ENCODE peak calls at places on chromosomes 12 and 14, in nine cellular contexts. One of them, this sample, is unnamed.

GRCh38 chr14:106850913-106851825 is 1324.8 kb downstream of the TMEM121 start:
- DNase-seq in CD8-positive, alpha-beta T cell: no peak
- DNase-seq in HS-5: no peak
- DNase-seq in aorta: no peak
- DNase-seq in activated CD8-positive, alpha-beta memory T cell treated with anti-CD3 and anti-CD28 coated beads, Interleukin-2, amount 50 U/mL, for 4 hours: no peak
- DNase-seq in stimulated activated CD4-positive, alpha-beta T cell treated with anti-CD3 and anti-CD28 coated beads, Interleukin-15, amount 100 ng/mL, for 1 hour: no peak
- DNase-seq in NCI-H345: peak
- DNase-seq in T47D: no peak
- DNase-seq in AG08396: no peak
- DNase-seq in this sample: no peak

GRCh38 chr14:72457641-72458040 is 436.3 kb downstream of the DPF3 start:
- DNase-seq in CD8-positive, alpha-beta T cell: no peak
- DNase-seq in HS-5: peak
- DNase-seq in aorta: no peak
- DNase-seq in activated CD8-positive, alpha-beta memory T cell treated with anti-CD3 and anti-CD28 coated beads, Interleukin-2, amount 50 U/mL, for 4 hours: no peak
- DNase-seq in stimulated activated CD4-positive, alpha-beta T cell treated with anti-CD3 and anti-CD28 coated beads, Interleukin-15, amount 100 ng/mL, for 1 hour: no peak
- DNase-seq in NCI-H345: no peak
- DNase-seq in T47D: no peak
- DNase-seq in AG08396: peak
- DNase-seq in this sample: no peak

GRCh38 chr14:87409401-87409800 is 583.6 kb downstream of the GALC start:
- DNase-seq in CD8-positive, alpha-beta T cell: no peak
- DNase-seq in HS-5: no peak
- DNase-seq in aorta: no peak
- DNase-seq in activated CD8-positive, alpha-beta memory T cell treated with anti-CD3 and anti-CD28 coated beads, Interleukin-2, amount 50 U/mL, for 4 hours: no peak
- DNase-seq in stimulated activated CD4-positive, alpha-beta T cell treated with anti-CD3 and anti-CD28 coated beads, Interleukin-15, amount 100 ng/mL, for 1 hour: no peak
- DNase-seq in NCI-H345: no peak
- DNase-seq in T47D: no peak
- DNase-seq in AG08396: peak
- DNase-seq in this sample: no peak

GRCh38 chr12:16282978-16283377 is 5.5 kb upstream of the SLC15A5 start:
- DNase-seq in CD8-positive, alpha-beta T cell: no peak
- DNase-seq in HS-5: no peak
- DNase-seq in aorta: no peak
- DNase-seq in activated CD8-positive, alpha-beta memory T cell treated with anti-CD3 and anti-CD28 coated beads, Interleukin-2, amount 50 U/mL, for 4 hours: no peak
- DNase-seq in stimulated activated CD4-positive, alpha-beta T cell treated with anti-CD3 and anti-CD28 coated beads, Interleukin-15, amount 100 ng/mL, for 1 hour: no peak
- DNase-seq in NCI-H345: no peak
- DNase-seq in T47D: no peak
- DNase-seq in AG08396: no peak
- DNase-seq in this sample: no peak

GRCh38 chr12:4421590-4422031 is 24.0 kb downstream of the FGF6 start:
- DNase-seq in CD8-positive, alpha-beta T cell: no peak
- DNase-seq in HS-5: no peak
- DNase-seq in aorta: no peak
- DNase-seq in activated CD8-positive, alpha-beta memory T cell treated with anti-CD3 and anti-CD28 coated beads, Interleukin-2, amount 50 U/mL, for 4 hours: no peak
- DNase-seq in stimulated activated CD4-positive, alpha-beta T cell treated with anti-CD3 and anti-CD28 coated beads, Interleukin-15, amount 100 ng/mL, for 1 hour: no peak
- DNase-seq in NCI-H345: peak
- DNase-seq in T47D: no peak
- DNase-seq in AG08396: peak
- DNase-seq in this sample: peak

GRCh38 chr14:91246051-91246852 is 1.7 kb upstream of the GPR68 start:
- DNase-seq in CD8-positive, alpha-beta T cell: peak
- DNase-seq in HS-5: no peak
- DNase-seq in aorta: no peak
- DNase-seq in activated CD8-positive, alpha-beta memory T cell treated with anti-CD3 and anti-CD28 coated beads, Interleukin-2, amount 50 U/mL, for 4 hours: peak
- DNase-seq in stimulated activated CD4-positive, alpha-beta T cell treated with anti-CD3 and anti-CD28 coated beads, Interleukin-15, amount 100 ng/mL, for 1 hour: no peak
- DNase-seq in NCI-H345: peak
- DNase-seq in T47D: no peak
- DNase-seq in AG08396: no peak
- DNase-seq in this sample: no peak

GRCh38 chr12:111523587-111523986 is 75.5 kb downstream of the ATXN2 start:
- DNase-seq in CD8-positive, alpha-beta T cell: no peak
- DNase-seq in HS-5: no peak
- DNase-seq in aorta: no peak
- DNase-seq in activated CD8-positive, alpha-beta memory T cell treated with anti-CD3 and anti-CD28 coated beads, Interleukin-2, amount 50 U/mL, for 4 hours: no peak
- DNase-seq in stimulated activated CD4-positive, alpha-beta T cell treated with anti-CD3 and anti-CD28 coated beads, Interleukin-15, amount 100 ng/mL, for 1 hour: no peak
- DNase-seq in NCI-H345: no peak
- DNase-seq in T47D: no peak
- DNase-seq in AG08396: no peak
- DNase-seq in this sample: no peak

GRCh38 chr14:56153271-56153670 is 35.1 kb downstream of the PELI2 start:
- DNase-seq in CD8-positive, alpha-beta T cell: no peak
- DNase-seq in HS-5: no peak
- DNase-seq in aorta: no peak
- DNase-seq in activated CD8-positive, alpha-beta memory T cell treated with anti-CD3 and anti-CD28 coated beads, Interleukin-2, amount 50 U/mL, for 4 hours: no peak
- DNase-seq in stimulated activated CD4-positive, alpha-beta T cell treated with anti-CD3 and anti-CD28 coated beads, Interleukin-15, amount 100 ng/mL, for 1 hour: no peak
- DNase-seq in NCI-H345: no peak
- DNase-seq in T47D: no peak
- DNase-seq in AG08396: no peak
- DNase-seq in this sample: no peak

GRCh38 chr14:65336191-65336591 is 76.3 kb upstream of the FUT8 start:
- DNase-seq in CD8-positive, alpha-beta T cell: peak
- DNase-seq in HS-5: no peak
- DNase-seq in aorta: no peak
- DNase-seq in activated CD8-positive, alpha-beta memory T cell treated with anti-CD3 and anti-CD28 coated beads, Interleukin-2, amount 50 U/mL, for 4 hours: peak
- DNase-seq in stimulated activated CD4-positive, alpha-beta T cell treated with anti-CD3 and anti-CD28 coated beads, Interleukin-15, amount 100 ng/mL, for 1 hour: peak
- DNase-seq in NCI-H345: no peak
- DNase-seq in T47D: no peak
- DNase-seq in AG08396: peak
- DNase-seq in this sample: no peak

GRCh38 chr12:105113094-105113493 is 5.6 kb downstream of the WASHC4 start:
- DNase-seq in CD8-positive, alpha-beta T cell: no peak
- DNase-seq in HS-5: no peak
- DNase-seq in aorta: no peak
- DNase-seq in activated CD8-positive, alpha-beta memory T cell treated with anti-CD3 and anti-CD28 coated beads, Interleukin-2, amount 50 U/mL, for 4 hours: no peak
- DNase-seq in stimulated activated CD4-positive, alpha-beta T cell treated with anti-CD3 and anti-CD28 coated beads, Interleukin-15, amount 100 ng/mL, for 1 hour: no peak
- DNase-seq in NCI-H345: no peak
- DNase-seq in T47D: no peak
- DNase-seq in AG08396: no peak
- DNase-seq in this sample: no peak

GRCh38 chr12:101737476-101737875 is 1.8 kb downstream of the SYCP3 start:
- DNase-seq in CD8-positive, alpha-beta T cell: no peak
- DNase-seq in HS-5: no peak
- DNase-seq in aorta: no peak
- DNase-seq in activated CD8-positive, alpha-beta memory T cell treated with anti-CD3 and anti-CD28 coated beads, Interleukin-2, amount 50 U/mL, for 4 hours: no peak
- DNase-seq in stimulated activated CD4-positive, alpha-beta T cell treated with anti-CD3 and anti-CD28 coated beads, Interleukin-15, amount 100 ng/mL, for 1 hour: no peak
- DNase-seq in NCI-H345: no peak
- DNase-seq in T47D: no peak
- DNase-seq in AG08396: no peak
- DNase-seq in this sample: no peak

GRCh38 chr12:14239350-14239934 is 126.0 kb upstream of the ATF7IP start:
- DNase-seq in CD8-positive, alpha-beta T cell: no peak
- DNase-seq in HS-5: no peak
- DNase-seq in aorta: no peak
- DNase-seq in activated CD8-positive, alpha-beta memory T cell treated with anti-CD3 and anti-CD28 coated beads, Interleukin-2, amount 50 U/mL, for 4 hours: peak
- DNase-seq in stimulated activated CD4-positive, alpha-beta T cell treated with anti-CD3 and anti-CD28 coated beads, Interleukin-15, amount 100 ng/mL, for 1 hour: no peak
- DNase-seq in NCI-H345: no peak
- DNase-seq in T47D: no peak
- DNase-seq in AG08396: no peak
- DNase-seq in this sample: peak

GRCh38 chr14:29925106-29925722 is 2.4 kb downstream of the PRKD1 start:
- DNase-seq in CD8-positive, alpha-beta T cell: no peak
- DNase-seq in HS-5: peak
- DNase-seq in aorta: no peak
- DNase-seq in activated CD8-positive, alpha-beta memory T cell treated with anti-CD3 and anti-CD28 coated beads, Interleukin-2, amount 50 U/mL, for 4 hours: no peak
- DNase-seq in stimulated activated CD4-positive, alpha-beta T cell treated with anti-CD3 and anti-CD28 coated beads, Interleukin-15, amount 100 ng/mL, for 1 hour: no peak
- DNase-seq in NCI-H345: no peak
- DNase-seq in T47D: no peak
- DNase-seq in AG08396: peak
- DNase-seq in this sample: no peak

GRCh38 chr12:52258335-52258901 is 16.0 kb upstream of the KRT86 start:
- DNase-seq in CD8-positive, alpha-beta T cell: no peak
- DNase-seq in HS-5: no peak
- DNase-seq in aorta: no peak
- DNase-seq in activated CD8-positive, alpha-beta memory T cell treated with anti-CD3 and anti-CD28 coated beads, Interleukin-2, amount 50 U/mL, for 4 hours: no peak
- DNase-seq in stimulated activated CD4-positive, alpha-beta T cell treated with anti-CD3 and anti-CD28 coated beads, Interleukin-15, amount 100 ng/mL, for 1 hour: no peak
- DNase-seq in NCI-H345: no peak
- DNase-seq in T47D: no peak
- DNase-seq in AG08396: peak
- DNase-seq in this sample: no peak

GRCh38 chr12:120262852-120263724 is 2.4 kb downstream of the PXN start:
- DNase-seq in CD8-positive, alpha-beta T cell: no peak
- DNase-seq in HS-5: no peak
- DNase-seq in aorta: peak
- DNase-seq in activated CD8-positive, alpha-beta memory T cell treated with anti-CD3 and anti-CD28 coated beads, Interleukin-2, amount 50 U/mL, for 4 hours: no peak
- DNase-seq in stimulated activated CD4-positive, alpha-beta T cell treated with anti-CD3 and anti-CD28 coated beads, Interleukin-15, amount 100 ng/mL, for 1 hour: no peak
- DNase-seq in NCI-H345: no peak
- DNase-seq in T47D: no peak
- DNase-seq in AG08396: no peak
- DNase-seq in this sample: no peak

GRCh38 chr12:86634706-86635410 is 378.7 kb upstream of the MGAT4C start:
- DNase-seq in CD8-positive, alpha-beta T cell: no peak
- DNase-seq in HS-5: no peak
- DNase-seq in aorta: no peak
- DNase-seq in activated CD8-positive, alpha-beta memory T cell treated with anti-CD3 and anti-CD28 coated beads, Interleukin-2, amount 50 U/mL, for 4 hours: no peak
- DNase-seq in stimulated activated CD4-positive, alpha-beta T cell treated with anti-CD3 and anti-CD28 coated beads, Interleukin-15, amount 100 ng/mL, for 1 hour: no peak
- DNase-seq in NCI-H345: no peak
- DNase-seq in T47D: no peak
- DNase-seq in AG08396: no peak
- DNase-seq in this sample: no peak

GRCh38 chr14:101870273-101870939 is 94.0 kb upstream of the DYNC1H1 start:
- DNase-seq in CD8-positive, alpha-beta T cell: no peak
- DNase-seq in HS-5: no peak
- DNase-seq in aorta: no peak
- DNase-seq in activated CD8-positive, alpha-beta memory T cell treated with anti-CD3 and anti-CD28 coated beads, Interleukin-2, amount 50 U/mL, for 4 hours: no peak
- DNase-seq in stimulated activated CD4-positive, alpha-beta T cell treated with anti-CD3 and anti-CD28 coated beads, Interleukin-15, amount 100 ng/mL, for 1 hour: no peak
- DNase-seq in NCI-H345: no peak
- DNase-seq in T47D: no peak
- DNase-seq in AG08396: no peak
- DNase-seq in this sample: no peak

GRCh38 chr14:61520546-61520945 is 174.8 kb upstream of the HIF1A start:
- DNase-seq in CD8-positive, alpha-beta T cell: no peak
- DNase-seq in HS-5: no peak
- DNase-seq in aorta: no peak
- DNase-seq in activated CD8-positive, alpha-beta memory T cell treated with anti-CD3 and anti-CD28 coated beads, Interleukin-2, amount 50 U/mL, for 4 hours: no peak
- DNase-seq in stimulated activated CD4-positive, alpha-beta T cell treated with anti-CD3 and anti-CD28 coated beads, Interleukin-15, amount 100 ng/mL, for 1 hour: no peak
- DNase-seq in NCI-H345: no peak
- DNase-seq in T47D: no peak
- DNase-seq in AG08396: no peak
- DNase-seq in this sample: peak

GRCh38 chr14:23562822-23563472 is 4.6 kb downstream of the AP1G2 start:
- DNase-seq in CD8-positive, alpha-beta T cell: peak
- DNase-seq in HS-5: no peak
- DNase-seq in aorta: no peak
- DNase-seq in activated CD8-positive, alpha-beta memory T cell treated with anti-CD3 and anti-CD28 coated beads, Interleukin-2, amount 50 U/mL, for 4 hours: peak
- DNase-seq in stimulated activated CD4-positive, alpha-beta T cell treated with anti-CD3 and anti-CD28 coated beads, Interleukin-15, amount 100 ng/mL, for 1 hour: peak
- DNase-seq in NCI-H345: peak
- DNase-seq in T47D: no peak
- DNase-seq in AG08396: peak
- DNase-seq in this sample: no peak

GRCh38 chr14:73743431-73743931 is 29.3 kb upstream of the PNMA1 start:
- DNase-seq in CD8-positive, alpha-beta T cell: no peak
- DNase-seq in HS-5: no peak
- DNase-seq in aorta: peak
- DNase-seq in activated CD8-positive, alpha-beta memory T cell treated with anti-CD3 and anti-CD28 coated beads, Interleukin-2, amount 50 U/mL, for 4 hours: peak
- DNase-seq in stimulated activated CD4-positive, alpha-beta T cell treated with anti-CD3 and anti-CD28 coated beads, Interleukin-15, amount 100 ng/mL, for 1 hour: peak
- DNase-seq in NCI-H345: no peak
- DNase-seq in T47D: no peak
- DNase-seq in AG08396: no peak
- DNase-seq in this sample: no peak

GRCh38 chr12:93572712-93573551 is 457 bp downstream of the SOCS2 start:
- DNase-seq in CD8-positive, alpha-beta T cell: peak
- DNase-seq in HS-5: no peak
- DNase-seq in aorta: peak
- DNase-seq in activated CD8-positive, alpha-beta memory T cell treated with anti-CD3 and anti-CD28 coated beads, Interleukin-2, amount 50 U/mL, for 4 hours: peak
- DNase-seq in stimulated activated CD4-positive, alpha-beta T cell treated with anti-CD3 and anti-CD28 coated beads, Interleukin-15, amount 100 ng/mL, for 1 hour: peak
- DNase-seq in NCI-H345: no peak
- DNase-seq in T47D: no peak
- DNase-seq in AG08396: peak
- DNase-seq in this sample: no peak

GRCh38 chr12:7433276-7433822 is 10.6 kb downstream of the CD163L1 start:
- DNase-seq in CD8-positive, alpha-beta T cell: no peak
- DNase-seq in HS-5: peak
- DNase-seq in aorta: no peak
- DNase-seq in activated CD8-positive, alpha-beta memory T cell treated with anti-CD3 and anti-CD28 coated beads, Interleukin-2, amount 50 U/mL, for 4 hours: no peak
- DNase-seq in stimulated activated CD4-positive, alpha-beta T cell treated with anti-CD3 and anti-CD28 coated beads, Interleukin-15, amount 100 ng/mL, for 1 hour: no peak
- DNase-seq in NCI-H345: no peak
- DNase-seq in T47D: no peak
- DNase-seq in AG08396: peak
- DNase-seq in this sample: no peak

GRCh38 chr12:78209851-78210493 is 379.3 kb downstream of the NAV3 start:
- DNase-seq in CD8-positive, alpha-beta T cell: no peak
- DNase-seq in HS-5: no peak
- DNase-seq in aorta: peak
- DNase-seq in activated CD8-positive, alpha-beta memory T cell treated with anti-CD3 and anti-CD28 coated beads, Interleukin-2, amount 50 U/mL, for 4 hours: no peak
- DNase-seq in stimulated activated CD4-positive, alpha-beta T cell treated with anti-CD3 and anti-CD28 coated beads, Interleukin-15, amount 100 ng/mL, for 1 hour: no peak
- DNase-seq in NCI-H345: peak
- DNase-seq in T47D: no peak
- DNase-seq in AG08396: peak
- DNase-seq in this sample: peak

GRCh38 chr14:24868389-24868788 is 181.6 kb downstream of the STXBP6 start:
- DNase-seq in CD8-positive, alpha-beta T cell: no peak
- DNase-seq in HS-5: no peak
- DNase-seq in aorta: no peak
- DNase-seq in activated CD8-positive, alpha-beta memory T cell treated with anti-CD3 and anti-CD28 coated beads, Interleukin-2, amount 50 U/mL, for 4 hours: no peak
- DNase-seq in stimulated activated CD4-positive, alpha-beta T cell treated with anti-CD3 and anti-CD28 coated beads, Interleukin-15, amount 100 ng/mL, for 1 hour: no peak
- DNase-seq in NCI-H345: no peak
- DNase-seq in T47D: no peak
- DNase-seq in AG08396: no peak
- DNase-seq in this sample: no peak

GRCh38 chr12:31035226-31035625 is 38.4 kb upstream of the DDX11 start:
- DNase-seq in CD8-positive, alpha-beta T cell: no peak
- DNase-seq in HS-5: no peak
- DNase-seq in aorta: no peak
- DNase-seq in activated CD8-positive, alpha-beta memory T cell treated with anti-CD3 and anti-CD28 coated beads, Interleukin-2, amount 50 U/mL, for 4 hours: no peak
- DNase-seq in stimulated activated CD4-positive, alpha-beta T cell treated with anti-CD3 and anti-CD28 coated beads, Interleukin-15, amount 100 ng/mL, for 1 hour: no peak
- DNase-seq in NCI-H345: no peak
- DNase-seq in T47D: no peak
- DNase-seq in AG08396: no peak
- DNase-seq in this sample: no peak

GRCh38 chr12:48189331-48190125 is 6.1 kb downstream of the CCDC184 start:
- DNase-seq in CD8-positive, alpha-beta T cell: peak
- DNase-seq in HS-5: peak
- DNase-seq in aorta: peak
- DNase-seq in activated CD8-positive, alpha-beta memory T cell treated with anti-CD3 and anti-CD28 coated beads, Interleukin-2, amount 50 U/mL, for 4 hours: peak
- DNase-seq in stimulated activated CD4-positive, alpha-beta T cell treated with anti-CD3 and anti-CD28 coated beads, Interleukin-15, amount 100 ng/mL, for 1 hour: peak
- DNase-seq in NCI-H345: peak
- DNase-seq in T47D: peak
- DNase-seq in AG08396: peak
- DNase-seq in this sample: peak

GRCh38 chr12:51630256-51630880 is 39.3 kb downstream of the SCN8A start:
- DNase-seq in CD8-positive, alpha-beta T cell: no peak
- DNase-seq in HS-5: no peak
- DNase-seq in aorta: no peak
- DNase-seq in activated CD8-positive, alpha-beta memory T cell treated with anti-CD3 and anti-CD28 coated beads, Interleukin-2, amount 50 U/mL, for 4 hours: no peak
- DNase-seq in stimulated activated CD4-positive, alpha-beta T cell treated with anti-CD3 and anti-CD28 coated beads, Interleukin-15, amount 100 ng/mL, for 1 hour: no peak
- DNase-seq in NCI-H345: no peak
- DNase-seq in T47D: no peak
- DNase-seq in AG08396: no peak
- DNase-seq in this sample: no peak